ENCODE peak calls at places on chromosomes 1 and 21, in four cellular contexts. One of them, this sample, is unnamed.

GRCh38 chr1:65420590-65421340 is at the start of the genes LEPR and LEPROT:
- DNase-seq in brain microvascular endothelial cell: no peak
- DNase-seq in CD4-positive, alpha-beta T cell: no peak
- DNase-seq in PC-3: peak
- DNase-seq in this sample: no peak

GRCh38 chr1:211825990-211826389 is 4.6 kb downstream of the LPGAT1 start:
- DNase-seq in brain microvascular endothelial cell: peak
- DNase-seq in CD4-positive, alpha-beta T cell: no peak
- DNase-seq in PC-3: peak
- DNase-seq in this sample: peak

GRCh38 chr21:34181418-34181817 is 108.0 kb downstream of the MRPS6 start:
- DNase-seq in brain microvascular endothelial cell: no peak
- DNase-seq in CD4-positive, alpha-beta T cell: no peak
- DNase-seq in PC-3: no peak
- DNase-seq in this sample: no peak

GRCh38 chr1:5830771-5831599 is 161.2 kb downstream of the NPHP4 start:
- DNase-seq in brain microvascular endothelial cell: no peak
- DNase-seq in CD4-positive, alpha-beta T cell: no peak
- DNase-seq in PC-3: no peak
- DNase-seq in this sample: peak

GRCh38 chr1:43069481-43070050 is 102.5 kb downstream of the EBNA1BP2 start:
- DNase-seq in brain microvascular endothelial cell: no peak
- DNase-seq in CD4-positive, alpha-beta T cell: no peak
- DNase-seq in PC-3: no peak
- DNase-seq in this sample: no peak

GRCh38 chr1:2623571-2624337 is 9.1 kb downstream of the MMEL1 start:
- DNase-seq in brain microvascular endothelial cell: no peak
- DNase-seq in CD4-positive, alpha-beta T cell: no peak
- DNase-seq in PC-3: no peak
- DNase-seq in this sample: no peak

GRCh38 chr1:63328140-63328521 is 5.8 kb downstream of the FOXD3 start:
- DNase-seq in brain microvascular endothelial cell: no peak
- DNase-seq in CD4-positive, alpha-beta T cell: no peak
- DNase-seq in PC-3: no peak
- DNase-seq in this sample: no peak

GRCh38 chr1:157963713-157964112 is 29.7 kb upstream of the KIRREL1 start:
- DNase-seq in brain microvascular endothelial cell: peak
- DNase-seq in CD4-positive, alpha-beta T cell: peak
- DNase-seq in PC-3: peak
- DNase-seq in this sample: peak

GRCh38 chr1:11649237-11649623 is 5.0 kb downstream of the FBXO2 start:
- DNase-seq in brain microvascular endothelial cell: no peak
- DNase-seq in CD4-positive, alpha-beta T cell: no peak
- DNase-seq in PC-3: no peak
- DNase-seq in this sample: no peak
- TF ChIP-seq CTCF in brain microvascular endothelial cell: no peak
- TF ChIP-seq CTCF in CD4-positive, alpha-beta T cell: no peak
- TF ChIP-seq CTCF in PC-3: no peak
- TF ChIP-seq CTCF in this sample: no peak

DNA sequence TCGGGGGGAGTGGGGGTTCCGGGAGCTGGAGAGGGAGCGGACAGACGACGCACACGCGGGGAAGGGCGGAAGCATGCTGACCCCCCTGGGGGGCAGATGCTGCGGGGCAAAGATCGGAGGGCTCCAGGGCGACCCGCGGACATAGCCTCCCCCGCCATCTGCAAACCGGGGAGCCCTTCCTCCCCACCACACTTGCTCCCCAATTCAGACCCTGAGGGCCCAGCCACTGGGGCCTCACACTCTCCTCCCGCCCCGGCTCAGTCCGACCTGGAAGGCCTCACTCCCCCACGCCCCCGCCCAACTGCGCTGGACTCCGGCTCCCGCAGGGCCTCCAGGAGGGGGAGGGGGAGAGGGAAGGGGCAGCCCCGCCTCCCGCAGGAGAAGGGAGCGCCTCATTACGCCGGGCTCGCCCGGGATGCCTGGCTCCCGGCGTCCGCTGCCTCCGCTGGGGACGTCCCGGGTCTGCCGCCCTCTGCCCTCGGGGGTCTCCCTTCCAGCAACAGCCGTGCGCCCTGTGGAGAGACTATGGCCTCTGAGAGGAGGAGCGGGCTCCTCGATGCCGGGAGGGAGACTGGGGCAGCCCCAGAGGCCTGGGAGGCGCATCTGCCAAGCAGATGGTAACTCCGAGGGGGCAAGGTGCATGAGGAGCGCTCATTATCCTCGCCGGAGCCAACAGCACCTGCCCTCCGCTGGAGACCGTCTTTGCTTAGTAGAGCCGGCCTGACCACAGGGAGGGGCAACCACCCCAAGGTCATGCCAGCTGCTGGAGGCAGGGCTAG is 636 bp upstream of the CAMK2N1 start:
- DNase-seq in brain microvascular endothelial cell: no peak
- DNase-seq in CD4-positive, alpha-beta T cell: no peak
- DNase-seq in PC-3: peak
- DNase-seq in this sample: no peak
- H3K27ac ChIP-seq in brain microvascular endothelial cell: no peak
- H3K27ac ChIP-seq in CD4-positive, alpha-beta T cell: no peak
- H3K27ac ChIP-seq in PC-3: peak
- H3K27ac ChIP-seq in this sample: peak

DNA sequence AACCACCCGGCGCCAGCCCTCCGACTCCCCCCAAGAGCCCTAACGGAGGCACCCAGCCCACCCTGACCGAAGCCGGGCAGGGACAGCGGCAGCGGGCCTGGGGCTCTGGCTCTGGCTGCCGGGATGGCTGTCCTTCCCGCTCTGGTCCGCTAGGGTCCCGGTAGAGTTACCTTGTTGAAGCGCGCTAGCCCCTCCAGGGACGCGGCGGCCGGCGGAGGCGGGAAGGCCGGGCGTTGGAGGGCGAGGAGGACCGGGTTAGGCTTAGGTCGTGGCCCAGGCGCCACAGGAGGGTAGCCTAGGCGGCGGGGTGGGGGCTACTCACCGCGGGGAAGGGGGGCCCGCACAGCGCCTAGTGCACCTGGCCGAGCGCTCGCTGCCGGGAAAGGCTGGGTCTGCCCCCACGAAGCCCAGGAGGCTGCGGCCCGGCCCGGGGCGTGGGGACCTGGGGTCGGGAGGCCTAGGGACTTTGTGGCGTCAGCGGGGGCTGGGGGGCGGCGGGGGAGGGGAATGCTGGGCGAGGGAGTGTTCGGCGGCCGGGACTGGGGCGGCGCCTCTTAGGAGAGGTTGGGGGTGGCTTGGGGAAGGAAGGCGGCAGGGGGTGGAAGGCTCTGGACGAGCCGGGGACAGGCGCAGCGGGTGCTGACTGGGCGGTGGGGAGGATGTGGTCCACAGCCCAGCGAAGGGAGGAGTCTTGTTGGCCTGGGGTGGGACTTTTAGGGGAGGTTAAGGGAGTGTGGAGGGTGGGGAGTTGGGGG is at the start of gene TRIM17:
- DNase-seq in brain microvascular endothelial cell: no peak
- DNase-seq in CD4-positive, alpha-beta T cell: no peak
- DNase-seq in PC-3: no peak
- DNase-seq in this sample: no peak
- TF ChIP-seq CTCF in brain microvascular endothelial cell: peak
- TF ChIP-seq CTCF in CD4-positive, alpha-beta T cell: no peak
- TF ChIP-seq CTCF in PC-3: no peak
- TF ChIP-seq CTCF in this sample: peak

DNA sequence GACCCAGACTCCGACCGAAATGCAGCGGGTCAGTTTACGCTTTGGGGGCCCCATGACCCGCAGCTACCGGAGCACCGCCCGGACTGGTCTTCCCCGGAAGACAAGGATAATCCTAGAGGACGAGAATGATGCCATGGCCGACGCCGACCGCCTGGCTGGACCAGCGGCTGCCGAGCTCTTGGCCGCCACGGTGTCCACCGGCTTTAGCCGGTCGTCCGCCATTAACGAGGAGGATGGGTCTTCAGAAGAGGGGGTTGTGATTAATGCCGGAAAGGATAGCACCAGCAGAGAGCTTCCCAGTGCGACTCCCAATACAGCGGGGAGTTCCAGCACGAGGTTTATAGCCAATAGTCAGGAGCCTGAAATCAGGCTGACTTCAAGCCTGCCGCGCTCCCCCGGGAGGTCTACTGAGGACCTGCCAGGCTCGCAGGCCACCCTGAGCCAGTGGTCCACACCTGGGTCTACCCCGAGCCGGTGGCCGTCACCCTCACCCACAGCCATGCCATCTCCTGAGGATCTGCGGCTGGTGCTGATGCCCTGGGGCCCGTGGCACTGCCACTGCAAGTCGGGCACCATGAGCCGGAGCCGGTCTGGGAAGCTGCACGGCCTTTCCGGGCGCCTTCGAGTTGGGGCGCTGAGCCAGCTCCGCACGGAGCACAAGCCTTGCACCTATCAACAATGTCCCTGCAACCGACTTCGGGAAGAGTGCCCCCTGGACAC is 534 bp downstream of the C1orf56 start:
- DNase-seq in brain microvascular endothelial cell: peak
- DNase-seq in CD4-positive, alpha-beta T cell: peak
- DNase-seq in PC-3: peak
- DNase-seq in this sample: peak
- H3K27ac ChIP-seq in brain microvascular endothelial cell: peak
- H3K27ac ChIP-seq in CD4-positive, alpha-beta T cell: peak
- H3K27ac ChIP-seq in PC-3: peak
- H3K27ac ChIP-seq in this sample: peak

DNA sequence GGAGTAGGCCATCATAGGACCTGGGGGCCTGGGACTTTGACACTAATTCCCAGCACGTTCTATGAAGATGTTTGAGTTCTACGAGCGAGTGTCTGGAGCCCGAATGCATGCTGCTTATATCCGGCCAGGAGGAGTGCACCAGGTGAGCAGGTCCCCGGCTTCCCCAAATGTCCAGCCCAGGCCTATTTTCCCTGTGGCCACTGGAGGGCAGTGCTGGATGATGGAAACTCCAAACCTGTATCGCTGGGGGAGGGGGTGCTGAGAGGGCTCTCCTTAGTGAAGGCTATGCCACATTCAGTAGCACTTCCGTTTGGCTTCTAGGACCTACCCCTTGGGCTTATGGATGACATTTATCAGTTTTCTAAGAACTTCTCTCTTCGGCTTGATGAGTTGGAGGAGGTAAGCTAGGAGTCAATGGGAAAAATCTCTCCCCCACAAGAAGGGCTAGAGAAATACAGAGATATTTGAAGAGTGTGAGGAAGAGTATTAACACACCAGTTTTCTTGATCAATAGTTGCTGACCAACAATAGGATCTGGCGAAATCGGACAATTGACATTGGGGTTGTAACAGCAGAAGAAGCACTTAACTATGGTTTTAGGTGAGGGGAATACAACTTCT is 5.2 kb upstream of the FCER1G start:
- DNase-seq in brain microvascular endothelial cell: peak
- DNase-seq in CD4-positive, alpha-beta T cell: peak
- DNase-seq in PC-3: peak
- DNase-seq in this sample: peak
- TF ChIP-seq CTCF in brain microvascular endothelial cell: peak
- TF ChIP-seq CTCF in CD4-positive, alpha-beta T cell: peak
- TF ChIP-seq CTCF in PC-3: peak
- TF ChIP-seq CTCF in this sample: peak

GRCh38 chr1:207316141-207316540 is 5.3 kb upstream of the CD55 start:
- DNase-seq in brain microvascular endothelial cell: no peak
- DNase-seq in CD4-positive, alpha-beta T cell: no peak
- DNase-seq in PC-3: peak
- DNase-seq in this sample: no peak

GRCh38 chr1:207317561-207317960 is 3.9 kb upstream of the CD55 start:
- DNase-seq in brain microvascular endothelial cell: no peak
- DNase-seq in CD4-positive, alpha-beta T cell: no peak
- DNase-seq in PC-3: no peak
- DNase-seq in this sample: no peak

GRCh38 chr1:207316622-207317510 is 4.6 kb upstream of the CD55 start:
- DNase-seq in brain microvascular endothelial cell: no peak
- DNase-seq in CD4-positive, alpha-beta T cell: no peak
- DNase-seq in PC-3: peak
- DNase-seq in this sample: peak

GRCh38 chr1:207319207-207319606 is 2.3 kb upstream of the CD55 start:
- DNase-seq in brain microvascular endothelial cell: no peak
- DNase-seq in CD4-positive, alpha-beta T cell: no peak
- DNase-seq in PC-3: no peak
- DNase-seq in this sample: no peak

DNA sequence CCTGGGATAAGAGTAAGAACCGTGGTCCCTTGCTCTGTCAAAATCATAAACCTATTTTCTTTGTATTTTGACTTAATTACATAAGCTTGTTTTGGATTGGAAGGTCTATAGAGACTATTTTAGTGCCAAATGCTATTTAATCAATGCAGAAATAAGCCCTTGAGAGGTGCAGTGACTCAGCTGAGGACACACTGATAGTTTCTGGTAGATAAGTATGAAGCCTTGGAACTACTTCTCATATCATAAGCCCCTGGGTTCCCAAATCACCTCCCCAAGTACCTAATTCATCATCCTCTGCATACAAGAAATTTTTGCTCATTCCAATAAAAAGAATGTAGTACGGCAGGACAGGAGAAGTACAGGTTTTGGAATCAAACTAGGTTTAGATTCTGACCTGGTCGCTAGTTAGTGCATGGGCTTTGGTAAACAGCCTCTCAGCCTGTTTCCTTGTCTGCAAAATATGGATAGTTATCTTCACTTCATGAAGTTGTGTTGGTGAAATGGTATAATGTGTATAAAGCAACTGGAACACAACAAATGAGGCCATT is 3.3 kb upstream of the CD55 start:
- DNase-seq in brain microvascular endothelial cell: no peak
- DNase-seq in CD4-positive, alpha-beta T cell: no peak
- DNase-seq in PC-3: no peak
- DNase-seq in this sample: no peak
- H3K27ac ChIP-seq in brain microvascular endothelial cell: no peak
- H3K27ac ChIP-seq in CD4-positive, alpha-beta T cell: no peak
- H3K27ac ChIP-seq in PC-3: no peak
- H3K27ac ChIP-seq in this sample: no peak

GRCh38 chr1:35222322-35223108 is 29.6 kb upstream of the SFPQ start:
- DNase-seq in brain microvascular endothelial cell: peak
- DNase-seq in CD4-positive, alpha-beta T cell: no peak
- DNase-seq in PC-3: no peak
- DNase-seq in this sample: no peak

GRCh38 chr1:35226546-35226945 is 33.6 kb upstream of the SFPQ start:
- DNase-seq in brain microvascular endothelial cell: no peak
- DNase-seq in CD4-positive, alpha-beta T cell: no peak
- DNase-seq in PC-3: no peak
- DNase-seq in this sample: no peak

GRCh38 chr1:35215346-35215745 is 22.4 kb upstream of the SFPQ start:
- DNase-seq in brain microvascular endothelial cell: no peak
- DNase-seq in CD4-positive, alpha-beta T cell: no peak
- DNase-seq in PC-3: no peak
- DNase-seq in this sample: no peak

GRCh38 chr1:35223109-35223630 is 30.2 kb upstream of the SFPQ start:
- DNase-seq in brain microvascular endothelial cell: no peak
- DNase-seq in CD4-positive, alpha-beta T cell: no peak
- DNase-seq in PC-3: no peak
- DNase-seq in this sample: no peak

DNA sequence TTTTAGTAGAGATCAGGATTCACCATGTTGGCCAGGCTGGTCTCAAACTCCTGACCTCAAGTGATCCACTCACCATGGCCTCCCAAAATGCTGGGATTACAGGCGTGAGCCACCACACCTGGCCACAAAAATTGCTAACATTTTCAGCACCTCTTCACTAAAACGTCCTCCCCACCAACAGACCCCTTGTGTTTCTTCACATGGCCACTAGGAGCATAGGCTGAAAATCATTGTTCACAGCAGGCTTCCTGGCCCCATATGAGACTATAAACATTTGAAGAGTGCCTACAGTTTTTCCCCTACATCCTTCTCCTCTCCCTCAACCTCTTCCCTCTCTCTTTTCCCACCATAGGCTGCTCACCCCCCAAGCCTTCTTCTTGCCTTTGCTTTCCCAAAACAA is 28.0 kb upstream of the SFPQ start:
- DNase-seq in brain microvascular endothelial cell: peak
- DNase-seq in CD4-positive, alpha-beta T cell: no peak
- DNase-seq in PC-3: peak
- DNase-seq in this sample: peak
- TF ChIP-seq CTCF in brain microvascular endothelial cell: peak
- TF ChIP-seq CTCF in CD4-positive, alpha-beta T cell: peak
- TF ChIP-seq CTCF in PC-3: peak
- TF ChIP-seq CTCF in this sample: peak

This sample was measured in RWPE1.